ENCODE peak calls at places on chromosomes 5 and 9, in six cellular contexts. E is activated CD4-positive, alpha-beta T cell treated with anti-CD3 and anti-CD28 coated beads for 24 hours; V is A549; M is HCEC 1CT; S is cerebellar cortex; L is HS-27A. I is an unnamed sample.
A peak's percentile ranks its signal among the peaks of the same experiment; 100 is the strongest.

GRCh38 chr5:38187532-38187931 is 70.8 kb upstream of the EGFLAM start:
- DNase-seq in E (no peak), V (no peak), L (no peak), S (no peak), M (no peak), I (no peak)

GRCh38 chr5:177133845-177134652 is 476 bp downstream of the NSD1 start:
- DNase-seq in M (peak; percentile 45), V (peak; percentile 63), L (no peak), E (no peak), S (peak; percentile 40), I (no peak)

GRCh38 chr5:10227396-10227795 is 22.3 kb downstream of the ATPSCKMT start:
- DNase-seq in E (no peak), M (no peak), V (no peak), S (no peak), L (no peak), I (no peak)

GRCh38 chr5:91281409-91281808 is 101.7 kb downstream of the ARRDC3 start:
- DNase-seq in E (no peak), S (no peak), L (no peak), V (peak; percentile 46), M (peak; percentile 77), I (no peak)

GRCh38 chr5:82105457-82105856 is 133.6 kb downstream of the ATG10 start:
- DNase-seq in E (no peak), V (no peak), S (peak; percentile 25), M (no peak), L (no peak), I (no peak)

GRCh38 chr5:52799358-52799982 is 11.8 kb downstream of the ITGA1 start:
- DNase-seq in E (no peak), S (no peak), M (peak; percentile 86), V (peak; percentile 28), L (peak; percentile 68), I (no peak)

GRCh38 chr5:1800470-1801060 is 642 bp upstream of the NDUFS6 start:
- DNase-seq in V (peak; percentile 36), M (no peak), S (peak; percentile 70), L (no peak), E (no peak), I (no peak)

GRCh38 chr5:153546566-153546965 is 56.1 kb downstream of the GRIA1 start:
- DNase-seq in M (peak; percentile 61), S (no peak), L (no peak), E (no peak), V (no peak), I (no peak)

GRCh38 chr9:2802494-2802921 is 41.4 kb downstream of the PUM3 start:
- DNase-seq in V (peak; percentile 78), S (no peak), L (no peak), M (peak; percentile 54), E (no peak), I (no peak)

GRCh38 chr5:161399996-161400562 is 146.4 kb downstream of the GABRB2 start:
- DNase-seq in M (no peak), L (no peak), V (no peak), E (no peak), S (peak; percentile 55), I (no peak)

GRCh38 chr9:114431770-114432169 is 44.0 kb upstream of the AKNA start:
- DNase-seq in S (peak; percentile 61), M (no peak), L (no peak), E (no peak), V (no peak), I (no peak)

GRCh38 chr5:96229173-96229572 is 203.9 kb downstream of the PCSK1 start:
- DNase-seq in E (no peak), S (no peak), V (no peak), L (no peak), M (no peak), I (no peak)

GRCh38 chr5:171464829-171465228 is 45.4 kb downstream of the FGF18 start:
- DNase-seq in M (no peak), E (no peak), L (no peak), S (no peak), V (no peak), I (no peak)

GRCh38 chr9:13606576-13606975 is 327.1 kb upstream of the MPDZ start:
- DNase-seq in S (no peak), L (no peak), M (no peak), E (no peak), V (no peak), I (no peak)

GRCh38 chr5:23419115-23419514 is 88.3 kb upstream of the PRDM9 start:
- DNase-seq in E (no peak), S (peak; percentile 6), L (no peak), V (peak; percentile 57), M (no peak), I (no peak)

GRCh38 chr9:5587024-5587423 is 41.9 kb upstream of the RIC1 start:
- DNase-seq in V (no peak), E (peak; percentile 31), S (no peak), M (peak; percentile 96), L (peak; percentile 51), I (no peak)

GRCh38 chr9:136438909-136439549 is 616 bp downstream of the INPP5E start:
- DNase-seq in M (peak; percentile 13), S (no peak), L (no peak), V (peak; percentile 29), E (peak; percentile 56), I (peak; percentile 6)

GRCh38 chr9:70816316-70816715 is 305.1 kb downstream of the TRPM3 start:
- DNase-seq in V (no peak), M (no peak), S (peak; percentile 58), L (no peak), E (no peak), I (no peak)

GRCh38 chr5:53318303-53318702 is 162.1 kb upstream of the FST start:
- DNase-seq in M (no peak), E (no peak), S (no peak), L (no peak), V (peak; percentile 5), I (no peak)

GRCh38 chr5:113510836-113511451 is 2.5 kb upstream of the YTHDC2 start:
- DNase-seq in S (no peak), L (no peak), V (peak; percentile 47), E (no peak), M (peak; percentile 65), I (no peak)

GRCh38 chr9:97368964-97369363 is 42.9 kb upstream of the TDRD7 start:
- DNase-seq in E (no peak), M (no peak), S (no peak), L (no peak), V (no peak), I (no peak)

GRCh38 chr5:64108674-64109073 is 57.0 kb upstream of the RNF180 start:
- DNase-seq in V (no peak), L (no peak), S (no peak), M (no peak), E (no peak), I (no peak)

GRCh38 chr9:104993291-104993963 is 65.5 kb upstream of the ABCA1 start:
- DNase-seq in S (peak; percentile 71), M (no peak), E (no peak), L (no peak), V (no peak), I (no peak)

GRCh38 chr5:139660105-139660915 is 12.2 kb downstream of the CXXC5 start:
- DNase-seq in L (no peak), V (peak; percentile 68), S (peak; percentile 95), M (no peak), E (no peak), I (no peak)

GRCh38 chr5:177984565-177985166 is 11.4 kb downstream of the PROP1 start:
- DNase-seq in V (no peak), S (no peak), E (no peak), L (no peak), M (no peak), I (no peak)

GRCh38 chr9:121640076-121640475 is 11.4 kb upstream of the DAB2IP start:
- DNase-seq in L (no peak), V (peak; percentile 41), S (no peak), M (peak; percentile 12), E (peak; percentile 44), I (no peak)

GRCh38 chr5:10559883-10560282 is 4.0 kb upstream of the ANKRD33B start:
- DNase-seq in E (no peak), M (no peak), L (no peak), V (no peak), S (no peak), I (no peak)

GRCh38 chr9:88927510-88927909 is 63.8 kb upstream of the S1PR3 start:
- DNase-seq in S (no peak), M (no peak), V (no peak), E (no peak), L (no peak), I (no peak)

GRCh38 chr5:4083591-4084337 is 488.1 kb downstream of the IRX1 start:
- DNase-seq in L (no peak), M (no peak), E (no peak), S (no peak), V (no peak), I (no peak)

GRCh38 chr9:84669008-84669292 is 579 bp upstream of the NTRK2 start:
- DNase-seq in V (no peak), S (no peak), M (no peak), L (no peak), E (no peak), I (no peak)

GRCh38 chr5:173963107-173963506 is 25.9 kb upstream of the C5orf47 start:
- DNase-seq in L (no peak), E (no peak), M (peak; percentile 12), S (peak; percentile 33), V (peak; percentile 36), I (peak; percentile 24)

GRCh38 chr9:135286961-135287360 is 192.6 kb upstream of the PPP1R26 start:
- DNase-seq in M (no peak), L (no peak), V (no peak), S (no peak), E (no peak), I (no peak)

GRCh38 chr9:77980622-77981021 is 51.0 kb downstream of the GNAQ start:
- DNase-seq in V (no peak), E (no peak), M (peak; percentile 48), S (no peak), L (no peak), I (peak; percentile 50)

GRCh38 chr5:86407711-86408110 is 210.0 kb upstream of the COX7C start:
- DNase-seq in S (no peak), L (no peak), V (no peak), E (no peak), M (no peak), I (no peak)

GRCh38 chr9:27622688-27623340 is 49.5 kb upstream of the C9orf72 start:
- DNase-seq in S (no peak), E (no peak), V (no peak), L (no peak), M (no peak), I (no peak)

I was measured in COLO829.